ENCODE peak calls at places on chromosomes 12 and 14, in ten cellular contexts. V is WERI-Rb-1; G is adrenal gland; Q is CD8-positive, alpha-beta memory T cell; T is breast epithelium; W is HCT116; M is body of pancreas; D is RWPE2; C is vagina; U is NT2/D1. J is an unnamed sample.

GRCh38 chr14:65012353-65012752 is 25.7 kb downstream of the FNTB start:
- DNase-seq in V (no peak), U (no peak), Q (no peak), T (no peak), M (no peak), D (no peak), W (no peak), C (no peak), G (no peak), J (no peak)

GRCh38 chr12:80553316-80553715 is 109.3 kb downstream of the PTPRQ start:
- DNase-seq in V (no peak), U (no peak), Q (no peak), C (no peak), M (no peak), W (peak; percentile 61), D (no peak), T (no peak), G (no peak), J (peak; percentile 31)

GRCh38 chr12:93813181-93813580 is 136.0 kb downstream of the CRADD start:
- DNase-seq in U (no peak), W (no peak), T (no peak), Q (no peak), M (no peak), C (peak; percentile 80), V (no peak), G (no peak), D (no peak), J (no peak)

GRCh38 chr12:109999983-110000505 is 814 bp downstream of the ANKRD13A start:
- DNase-seq in C (no peak), D (no peak), G (peak; percentile 47), V (no peak), T (no peak), M (peak; percentile 35), Q (no peak), W (no peak), U (no peak), J (peak; percentile 45)

GRCh38 chr14:105369653-105370040 is 28.7 kb upstream of the TEX22 start:
- DNase-seq in G (no peak), C (no peak), V (no peak), U (no peak), M (no peak), Q (no peak), T (no peak), W (no peak), D (no peak), J (no peak)

GRCh38 chr14:53875337-53875897 is 81.2 kb downstream of the BMP4 start:
- DNase-seq in T (no peak), D (no peak), U (no peak), V (no peak), G (no peak), M (no peak), Q (no peak), C (no peak), W (no peak), J (no peak)

GRCh38 chr12:78725951-78726550 is 138.5 kb upstream of the SYT1 start:
- DNase-seq in T (no peak), W (no peak), V (no peak), G (no peak), Q (no peak), C (no peak), M (no peak), U (no peak), D (no peak), J (no peak)

GRCh38 chr14:32764131-32764530 is 174.5 kb upstream of the NPAS3 start:
- DNase-seq in M (no peak), Q (no peak), T (no peak), W (no peak), D (no peak), C (no peak), G (no peak), V (no peak), U (no peak), J (no peak)

GRCh38 chr14:20413785-20414117 is 450 bp upstream of the TEP1 start:
- DNase-seq in D (no peak), V (no peak), U (no peak), C (no peak), G (no peak), W (no peak), T (no peak), M (no peak), Q (peak; percentile 30), J (no peak)

GRCh38 chr14:60094306-60094897 is 2.7 kb downstream of the PCNX4 start:
- DNase-seq in Q (no peak), W (no peak), V (no peak), G (peak; percentile 34), T (no peak), C (no peak), D (no peak), M (no peak), U (no peak), J (no peak)

GRCh38 chr12:70049596-70050360 is 193.5 kb upstream of the CNOT2 start:
- DNase-seq in V (no peak), M (no peak), C (no peak), T (no peak), W (peak; percentile 44), G (no peak), D (no peak), Q (no peak), U (no peak), J (no peak)

GRCh38 chr12:65725376-65725775 is 98.9 kb upstream of the HMGA2 start:
- DNase-seq in T (no peak), D (no peak), V (no peak), G (no peak), Q (no peak), C (no peak), U (no peak), M (no peak), W (peak; percentile 74), J (no peak)

GRCh38 chr14:31692376-31692781 is 131.2 kb downstream of the NUBPL start:
- DNase-seq in T (no peak), Q (no peak), U (no peak), C (no peak), D (no peak), V (no peak), M (no peak), W (no peak), G (no peak), J (no peak)

GRCh38 chr12:87801860-87802720 is 227.1 kb downstream of the C12orf50 start:
- DNase-seq in W (no peak), U (no peak), Q (no peak), M (no peak), D (no peak), V (no peak), T (no peak), G (no peak), C (no peak), J (peak; percentile 20)

GRCh38 chr12:47954058-47954457 is 9.3 kb upstream of the TMEM106C start:
- DNase-seq in G (no peak), T (no peak), C (no peak), V (no peak), U (no peak), Q (no peak), D (peak; percentile 36), M (no peak), W (no peak), J (no peak)

GRCh38 chr12:88052686-88053085 is 23.5 kb upstream of the C12orf50 start:
- DNase-seq in D (no peak), W (peak; percentile 27), C (no peak), G (peak; percentile 32), M (peak; percentile 42), Q (no peak), V (peak; percentile 39), U (peak; percentile 16), T (no peak), J (peak; percentile 11)

GRCh38 chr14:97380539-97380941 is 583.4 kb downstream of the VRK1 start:
- DNase-seq in C (no peak), M (no peak), D (peak; percentile 88), G (no peak), W (peak; percentile 43), V (no peak), Q (no peak), U (no peak), T (no peak), J (no peak)

GRCh38 chr12:128531153-128531552 is 264.2 kb downstream of the TMEM132C start:
- DNase-seq in W (no peak), G (no peak), U (no peak), M (no peak), C (no peak), T (no peak), Q (no peak), V (peak; percentile 21), D (no peak), J (no peak)

GRCh38 chr12:11795910-11796459 is 146.5 kb downstream of the ETV6 start:
- DNase-seq in V (no peak), T (no peak), D (no peak), Q (no peak), U (peak; percentile 33), C (no peak), G (no peak), M (peak; percentile 35), W (peak; percentile 64), J (peak; percentile 20)
- H3K4me3 ChIP-seq in V (no peak overlapping the region), T (no peak overlapping the region), D (no peak overlapping the region), Q (no peak overlapping the region), U (no peak overlapping the region), C (no peak overlapping the region), G (no peak overlapping the region), M (no peak overlapping the region), W (peak overlapping the region; percentile 38), J (no peak overlapping the region)

GRCh38 chr14:104204660-104205149 is 66.3 kb downstream of the KIF26A start:
- DNase-seq in D (no peak), V (no peak), M (no peak), G (no peak), W (no peak), C (no peak), T (no peak), U (no peak), Q (no peak), J (no peak)
- H3K9me3 ChIP-seq in D (no peaks in the 10 kb centered on the region), V (no peaks in the 10 kb centered on the region), M (no peaks in the 10 kb centered on the region), G (no peaks in the 10 kb centered on the region), W (no peaks in the 10 kb centered on the region), C (no peaks in the 10 kb centered on the region), T (no peaks in the 10 kb centered on the region), U (no peaks in the 10 kb centered on the region), Q (no peaks in the 10 kb centered on the region), J (no peaks in the 10 kb centered on the region)

GRCh38 chr14:78092040-78092439 is 78.1 kb upstream of the NRXN3 start:
- DNase-seq in Q (no peak), D (no peak), U (no peak), M (no peak), T (no peak), W (no peak), V (no peak), C (peak; percentile 42), G (no peak), J (peak; percentile 8)
- H3K27me3 ChIP-seq in Q (no peaks in the 10 kb centered on the region), D (peaks cover 46% of the 10 kb centered on the region), U (no peaks in the 10 kb centered on the region), M (no peaks in the 10 kb centered on the region), T (no peaks in the 10 kb centered on the region), W (peaks cover 49% of the 10 kb centered on the region), V (no peaks in the 10 kb centered on the region), C (no peaks in the 10 kb centered on the region), G (no peaks in the 10 kb centered on the region), J (no peaks in the 10 kb centered on the region)

GRCh38 chr14:51738754-51739153 is 87.0 kb downstream of the FRMD6 start:
- DNase-seq in U (peak; percentile 1), V (peak; percentile 51), D (no peak), M (no peak), G (no peak), C (no peak), W (peak; percentile 3), Q (no peak), T (no peak), J (no peak)

GRCh38 chr14:51750542-51750941 is 98.8 kb downstream of the FRMD6 start:
- DNase-seq in W (peak; percentile 19), D (no peak), G (no peak), T (no peak), M (no peak), C (no peak), U (peak; percentile 1), V (peak; percentile 56), Q (no peak), J (no peak)

GRCh38 chr14:51743588-51744000 is 91.9 kb downstream of the FRMD6 start:
- DNase-seq in Q (no peak), W (no peak), M (no peak), U (no peak), T (no peak), C (no peak), G (no peak), V (no peak), D (no peak), J (no peak)

GRCh38 chr14:51744372-51745150 is 92.9 kb downstream of the FRMD6 start:
- DNase-seq in U (no peak), V (no peak), D (no peak), Q (no peak), M (no peak), G (no peak), C (no peak), W (no peak), T (no peak), J (no peak)
- H3K4me3 ChIP-seq in U (no peak overlapping the region), V (no peak overlapping the region), D (no peak overlapping the region), Q (no peak overlapping the region), M (no peak overlapping the region), G (no peak overlapping the region), C (no peak overlapping the region), W (no peak overlapping the region), T (no peak overlapping the region), J (no peak overlapping the region)

J was measured in MG63.